ENCODE peak calls at places on chromosomes 2 and 18, in ten cellular contexts. B is HL-60, K is BJ, O is tibial nerve, W is astrocyte, X is esophagus squamous epithelium, R is K562, Y is AG09309, S is foreskin fibroblast, V is PC-3. A is an unnamed sample.
A peak's percentile ranks its signal among the peaks of the same experiment; 100 is the strongest.

GRCh38 chr2:238161291-238162051 is 2.7 kb downstream of the ERFE start:
- DNase-seq in K (no peak), S (no peak), Y (no peak), R (no peak), V (no peak), X (no peak), O (no peak), B (no peak), W (no peak), A (no peak)

GRCh38 chr2:218962859-218963492 is 3.5 kb downstream of the CDK5R2 start:
- DNase-seq in K (no peak), S (peak; percentile 19), R (peak; percentile 79), O (no peak), Y (no peak), V (peak; percentile 41), X (no peak), W (peak; percentile 71), B (no peak), A (peak; percentile 83)

GRCh38 chr2:32865399-32866068 is 81.2 kb upstream of the LTBP1 start:
- DNase-seq in R (no peak), O (no peak), K (peak; percentile 94), X (no peak), V (peak; percentile 88), Y (peak; percentile 92), W (peak; percentile 94), S (peak; percentile 87), B (no peak), A (no peak)

GRCh38 chr2:98744595-98744994 is 13.7 kb upstream of the MGAT4A start:
- DNase-seq in O (no peak), B (no peak), R (no peak), K (no peak), Y (no peak), V (no peak), X (no peak), S (no peak), W (no peak), A (no peak)

GRCh38 chr18:6728318-6728717 is 1.2 kb upstream of the ARHGAP28 start:
- DNase-seq in R (peak; percentile 15), W (no peak), V (no peak), O (no peak), B (no peak), X (no peak), Y (no peak), K (no peak), S (no peak), A (no peak)

GRCh38 chr2:196528486-196529223 is 110.9 kb upstream of the CCDC150 start:
- DNase-seq in X (no peak), K (no peak), W (no peak), R (no peak), V (no peak), O (no peak), S (no peak), Y (no peak), B (no peak), A (no peak)

GRCh38 chr2:79887747-79888374 is 375.0 kb downstream of the CTNNA2 start:
- DNase-seq in K (peak; percentile 6), S (peak; percentile 25), Y (peak; percentile 2), R (peak; percentile 74), B (peak; percentile 40), V (peak; percentile 73), X (no peak), O (no peak), W (peak; percentile 33), A (no peak)

GRCh38 chr2:109217362-109218086 is 88.5 kb downstream of the SH3RF3 start:
- DNase-seq in S (peak; percentile 95), B (no peak), W (peak; percentile 93), V (peak; percentile 52), R (no peak), Y (peak; percentile 80), X (no peak), K (peak; percentile 92), O (no peak), A (no peak)

GRCh38 chr18:60391571-60392226 is 19.1 kb upstream of the MC4R start:
- DNase-seq in Y (peak; percentile 65), R (no peak), W (peak; percentile 40), B (no peak), X (no peak), O (no peak), S (peak; percentile 25), V (no peak), K (peak; percentile 25), A (no peak)

GRCh38 chr2:224004105-224004715 is 34.9 kb downstream of the SERPINE2 start:
- DNase-seq in W (no peak), O (no peak), Y (no peak), V (no peak), X (no peak), S (no peak), R (no peak), K (no peak), B (no peak), A (no peak)

GRCh38 chr2:8647462-8647857 is 34.4 kb upstream of the ID2 start:
- DNase-seq in K (no peak), Y (no peak), O (no peak), X (no peak), B (no peak), S (no peak), W (no peak), V (no peak), R (no peak), A (no peak)

GRCh38 chr18:58325521-58325908 is 281.5 kb downstream of the NEDD4L start:
- DNase-seq in V (no peak), O (no peak), X (no peak), S (peak; percentile 42), R (no peak), K (no peak), Y (peak; percentile 24), B (no peak), W (no peak), A (no peak)

GRCh38 chr2:16223481-16224177 is 283.3 kb downstream of the MYCN start:
- DNase-seq in R (no peak), S (no peak), O (no peak), V (no peak), K (no peak), W (no peak), Y (no peak), B (no peak), X (no peak), A (no peak)

GRCh38 chr18:58176915-58177717 is 133.1 kb downstream of the NEDD4L start:
- DNase-seq in B (no peak), Y (peak; percentile 75), K (peak; percentile 70), S (peak; percentile 88), W (peak; percentile 91), V (peak; percentile 94), O (no peak), R (no peak), X (no peak), A (no peak)

GRCh38 chr2:25664531-25665307 is 8.7 kb downstream of the DTNB start:
- DNase-seq in W (peak; percentile 41), O (peak; percentile 25), B (peak; percentile 59), S (peak; percentile 41), R (peak; percentile 80), Y (no peak), V (peak; percentile 80), X (no peak), K (no peak), A (peak; percentile 55)

GRCh38 chr2:207504513-207505171 is 25.1 kb upstream of the CREB1 start:
- DNase-seq in K (no peak), R (no peak), O (no peak), W (peak; percentile 96), Y (no peak), V (no peak), X (no peak), B (no peak), S (peak; percentile 52), A (no peak)
- TF ChIP-seq CTCF in K (peak; percentile 36), R (no peak), O (no peak), W (no peak), Y (peak; percentile 40), V (no peak), X (no peak), B (no peak), S (no peak), A (no peak)

DNA sequence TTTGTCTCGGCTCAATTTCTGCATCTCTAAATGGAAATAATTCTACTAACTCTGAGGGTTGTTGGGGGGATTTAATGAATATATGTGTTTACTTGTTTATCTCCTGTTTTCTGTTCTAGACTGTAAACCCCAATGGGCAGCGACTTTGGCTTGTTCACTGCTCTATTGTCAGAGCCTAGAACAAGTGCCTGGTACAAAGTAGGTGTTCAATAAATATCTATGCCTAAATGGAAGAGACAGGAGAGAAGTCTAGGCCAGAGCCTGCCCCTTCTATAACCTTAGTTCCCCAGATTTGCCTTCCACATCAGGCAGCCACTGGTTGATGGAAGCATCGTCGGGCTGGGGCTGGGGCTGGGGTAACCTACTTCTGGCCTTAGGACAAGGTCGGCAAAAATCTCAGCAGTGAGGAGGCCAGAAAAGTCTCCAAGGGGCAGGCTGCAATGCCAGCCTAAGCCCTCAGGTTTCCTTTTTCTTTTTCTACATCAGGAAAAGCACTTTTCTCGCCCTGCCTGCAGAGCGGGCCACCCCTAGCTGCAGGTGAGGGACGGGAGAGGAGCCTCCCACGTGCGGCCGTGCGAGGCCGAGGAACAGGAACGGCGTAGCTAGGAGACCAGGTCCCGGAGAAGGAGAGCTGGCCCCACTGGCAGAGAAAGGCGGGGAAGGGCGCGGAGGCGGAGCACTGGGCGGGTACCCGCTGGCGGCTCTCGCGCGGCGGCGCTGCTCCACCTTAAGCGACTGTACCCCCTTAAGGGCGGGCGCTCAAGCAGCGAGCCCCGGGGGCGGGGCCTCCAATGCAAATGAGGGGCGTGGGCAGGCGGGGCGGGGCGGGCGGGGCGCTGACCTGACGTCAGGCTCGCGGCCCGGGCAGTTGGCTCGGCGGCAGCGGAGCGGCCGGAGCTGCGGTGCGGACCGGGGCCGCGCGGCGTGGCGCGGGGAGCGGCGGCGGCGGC is at the start of gene CNNM4:
- DNase-seq in V (peak; percentile 94), R (peak; percentile 93), Y (peak; percentile 64), B (peak; percentile 94), K (peak; percentile 43), S (peak; percentile 93), W (peak; percentile 78), X (peak; percentile 74), O (peak; percentile 89), A (peak; percentile 84)
- TF ChIP-seq CTCF in V (no peak), R (no peak), Y (no peak), B (no peak), K (peak; percentile 25), S (no peak), W (no peak), X (peak; percentile 15), O (peak; percentile 18), A (no peak)

GRCh38 chr18:42298744-42299685 is 344.0 kb downstream of the PIK3C3 start:
- DNase-seq in B (peak; percentile 75), K (peak; percentile 8), X (no peak), Y (peak; percentile 34), S (peak; percentile 23), W (peak; percentile 43), R (peak; percentile 52), V (peak; percentile 53), O (peak; percentile 75), A (peak; percentile 60)
- TF ChIP-seq CTCF in B (peak; percentile 99), K (peak; percentile 94), X (peak; percentile 75), Y (peak; percentile 86), S (peak; percentile 88), W (peak; percentile 99), R (peak; percentile 64), V (peak; percentile 70), O (peak; percentile 81), A (peak; percentile 94)

DNA sequence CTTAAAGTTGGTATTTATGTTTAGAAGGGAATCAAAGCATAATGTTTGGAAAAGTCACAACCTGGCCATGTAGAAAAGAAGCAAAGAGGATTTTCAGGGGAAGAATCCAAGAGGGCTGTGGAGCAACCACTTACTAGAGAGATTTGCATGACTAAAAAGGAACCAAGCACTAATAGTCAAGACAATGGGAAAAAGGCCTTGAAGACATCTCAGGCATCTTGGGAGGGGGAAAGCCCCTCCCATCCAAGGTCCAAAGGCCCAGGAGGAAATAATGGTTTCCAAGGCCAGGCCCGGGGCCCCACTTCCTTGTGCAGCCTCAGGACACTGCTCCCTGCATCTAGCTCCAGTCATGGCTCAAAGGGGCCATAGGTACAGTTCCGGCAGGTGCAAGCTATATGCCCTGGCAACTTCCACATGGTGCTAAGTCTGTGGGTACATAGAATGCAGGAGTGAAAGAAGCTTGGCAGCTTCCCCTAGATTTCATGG is 128.1 kb downstream of the EIPR1 start:
- DNase-seq in W (no peak), O (no peak), K (no peak), Y (no peak), X (no peak), B (no peak), R (no peak), V (no peak), S (no peak), A (no peak)
- TF ChIP-seq CTCF in W (no peak), O (no peak), K (no peak), Y (no peak), X (no peak), B (no peak), R (no peak), V (no peak), S (no peak), A (no peak)

A was measured in mesothelial cell of epicardium.